ENCODE peak calls at places on chromosomes 4 and X, in six cellular contexts. Q, T, S, U, F and M are unnamed samples.
A peak's percentile ranks its signal among the peaks of the same experiment; 100 is the strongest.

GRCh38 chr4:67447873-67448272 is 97.4 kb downstream of the CENPC start:
- DNase-seq in Q (no peak), T (no peak), S (no peak), U (no peak), F (no peak), M (no peak)

GRCh38 chr4:10078481-10079233 is 37.9 kb downstream of the WDR1 start:
- DNase-seq in Q (no peak), T (no peak), S (no peak), U (no peak), F (no peak), M (no peak)

GRCh38 chrX:137569470-137569891 is 3.6 kb downstream of the ZIC3 start:
- DNase-seq in Q (no peak), T (no peak), S (no peak), U (no peak), F (no peak), M (no peak)

GRCh38 chrX:311156-312129 is 7.2 kb downstream of the GTPBP6 start:
- DNase-seq in Q (no peak), T (no peak), S (no peak), U (no peak), F (no peak), M (no peak)

GRCh38 chr4:38733663-38734062 is 49.1 kb downstream of the TLR10 start:
- DNase-seq in Q (no peak), T (no peak), S (no peak), U (no peak), F (no peak), M (no peak)

GRCh38 chr4:152283806-152284470 is 252.0 kb downstream of the FBXW7 start:
- DNase-seq in Q (peak; percentile 66), T (no peak), S (no peak), U (no peak), F (no peak), M (peak; percentile 20)

GRCh38 chrX:47231167-47231566 is 1.6 kb upstream of the USP11 start:
- DNase-seq in Q (no peak), T (no peak), S (no peak), U (no peak), F (no peak), M (no peak)

GRCh38 chrX:19046343-19047215 is 62.7 kb upstream of the PHKA2 start:
- DNase-seq in Q (peak; percentile 64), T (no peak), S (no peak), U (peak; percentile 63), F (no peak), M (peak; percentile 89)

GRCh38 chrX:155020591-155020990 is 1.9 kb downstream of the F8 start:
- DNase-seq in Q (no peak), T (no peak), S (no peak), U (no peak), F (no peak), M (no peak)

GRCh38 chr4:187603093-187603395 is 392.5 kb upstream of the ZFP42 start:
- DNase-seq in Q (peak; percentile 10), T (no peak), S (no peak), U (no peak), F (no peak), M (no peak)

GRCh38 chr4:98482847-98483806 is 175.3 kb downstream of the TSPAN5 start:
- DNase-seq in Q (peak; percentile 94), T (no peak), S (no peak), U (peak; percentile 45), F (no peak), M (peak; percentile 82)

GRCh38 chr4:38583102-38583501 is 80.9 kb upstream of the KLF3 start:
- DNase-seq in Q (no peak), T (no peak), S (peak; percentile 78), U (no peak), F (no peak), M (no peak)

GRCh38 chr4:27048350-27049100 is 187.9 kb downstream of the STIM2 start:
- DNase-seq in Q (peak; percentile 43), T (no peak), S (no peak), U (peak; percentile 35), F (peak; percentile 18), M (peak; percentile 57)

GRCh38 chr4:143354990-143355389 is 18.3 kb downstream of the GAB1 start:
- DNase-seq in Q (no peak), T (no peak), S (no peak), U (no peak), F (no peak), M (no peak)

GRCh38 chr4:38210396-38211114 is 250.4 kb downstream of the PTTG2 start:
- DNase-seq in Q (no peak), T (no peak), S (no peak), U (no peak), F (no peak), M (no peak)